ENCODE peak calls at places on chromosomes 12 and 14, in five cellular contexts. W, D, N, L and A are unnamed samples.

GRCh38 chr12:121860257-121860656 is 1.6 kb upstream of the HPD start:
- DNase-seq in W (no peak), D (no peak), N (no peak), L (no peak), A (no peak)

GRCh38 chr12:41336041-41336552 is 148.0 kb downstream of the PDZRN4 start:
- DNase-seq in W (no peak), D (no peak), N (no peak), L (no peak), A (no peak)

GRCh38 chr14:92847220-92848148 is 53.4 kb downstream of the GOLGA5 start:
- DNase-seq in W (no peak), D (no peak), N (no peak), L (no peak), A (no peak)

GRCh38 chr12:19234991-19235876 is 105.7 kb downstream of the PLEKHA5 start:
- DNase-seq in W (no peak), D (no peak), N (no peak), L (no peak), A (no peak)

GRCh38 chr12:30643366-30643765 is 52.3 kb downstream of the IPO8 start:
- DNase-seq in W (no peak), D (no peak), N (no peak), L (no peak), A (no peak)

GRCh38 chr14:44880791-44881190 is 81.0 kb downstream of the KLHL28 start:
- DNase-seq in W (no peak), D (no peak), N (no peak), L (no peak), A (no peak)

GRCh38 chr12:102950107-102950949 is 7.1 kb upstream of the ASCL1 start:
- DNase-seq in W (peak), D (peak), N (no peak), L (peak), A (no peak)

GRCh38 chr14:32007755-32008374 is 69.2 kb upstream of the ARHGAP5 start:
- DNase-seq in W (no peak), D (no peak), N (no peak), L (no peak), A (no peak)

GRCh38 chr12:111426341-111427185 is 20.8 kb downstream of the SH2B3 start:
- DNase-seq in W (no peak), D (no peak), N (no peak), L (no peak), A (no peak)

GRCh38 chr12:101857043-101857558 is 20.3 kb upstream of the DRAM1 start:
- DNase-seq in W (no peak), D (peak), N (no peak), L (no peak), A (no peak)

GRCh38 chr14:50804181-50804721 is 26.7 kb downstream of the NIN start:
- DNase-seq in W (no peak), D (no peak), N (no peak), L (no peak), A (no peak)

GRCh38 chr12:88472248-88472647 is 108.0 kb downstream of the KITLG start:
- DNase-seq in W (no peak), D (no peak), N (no peak), L (no peak), A (no peak)

GRCh38 chr12:66571361-66571760 is 107.5 kb downstream of the GRIP1 start:
- DNase-seq in W (no peak), D (no peak), N (no peak), L (no peak), A (no peak)

GRCh38 chr14:100375273-100375962 is 52.3 kb downstream of the SLC25A47 start:
- DNase-seq in W (peak), D (peak), N (peak), L (no peak), A (peak)

GRCh38 chr14:95993768-95994592 is 45.2 kb upstream of the C14orf132 start:
- DNase-seq in W (peak), D (no peak), N (no peak), L (peak), A (peak)

GRCh38 chr14:38605193-38606114 is 349.6 kb upstream of the CLEC14A start:
- DNase-seq in W (no peak), D (no peak), N (no peak), L (no peak), A (no peak)
- TF ChIP-seq CTCF in W (no peak), D (no peak), N (no peak), L (peak), A (no peak)

DNA sequence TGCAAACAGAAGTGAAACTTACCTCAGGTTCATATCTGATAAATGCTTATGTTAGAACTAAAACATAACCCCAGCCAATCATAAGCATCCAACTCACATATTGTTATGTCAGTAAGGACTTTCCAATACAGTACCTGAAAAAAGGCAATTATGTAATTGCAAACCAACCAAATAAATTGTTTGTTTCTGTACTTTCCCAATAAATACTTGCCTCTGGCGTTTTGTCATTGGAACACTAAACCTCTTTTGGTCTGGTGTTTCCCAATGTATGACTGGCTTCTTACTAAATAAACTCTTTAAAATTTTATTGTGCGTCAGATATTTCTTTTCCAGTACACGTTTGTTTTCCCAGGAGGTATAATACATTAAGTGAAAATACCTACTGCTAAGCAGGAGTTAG is 6.7 kb upstream of the PTPRB start:
- DNase-seq in W (no peak), D (no peak), N (no peak), L (no peak), A (no peak)
- TF ChIP-seq CTCF in W (no peak), D (no peak), N (no peak), L (no peak), A (no peak)

GRCh38 chr12:51913071-51914033 is 6.0 kb downstream of the ACVRL1 start:
- DNase-seq in W (no peak), D (no peak), N (no peak), L (no peak), A (no peak)
- TF ChIP-seq CTCF in W (no peak), D (no peak), N (no peak), L (peak), A (no peak)

GRCh38 chr12:116434155-116435065 is 124.8 kb upstream of the MAP1LC3B2 start:
- DNase-seq in W (no peak), D (no peak), N (peak), L (no peak), A (no peak)

GRCh38 chr12:116435984-116436383 is 123.2 kb upstream of the MAP1LC3B2 start:
- DNase-seq in W (no peak), D (no peak), N (no peak), L (no peak), A (no peak)

GRCh38 chr12:116431677-116432300 is 127.4 kb upstream of the MAP1LC3B2 start:
- DNase-seq in W (no peak), D (no peak), N (no peak), L (no peak), A (no peak)

GRCh38 chr12:116430911-116431565 is 128.1 kb upstream of the MAP1LC3B2 start:
- DNase-seq in W (no peak), D (no peak), N (no peak), L (no peak), A (no peak)

DNA sequence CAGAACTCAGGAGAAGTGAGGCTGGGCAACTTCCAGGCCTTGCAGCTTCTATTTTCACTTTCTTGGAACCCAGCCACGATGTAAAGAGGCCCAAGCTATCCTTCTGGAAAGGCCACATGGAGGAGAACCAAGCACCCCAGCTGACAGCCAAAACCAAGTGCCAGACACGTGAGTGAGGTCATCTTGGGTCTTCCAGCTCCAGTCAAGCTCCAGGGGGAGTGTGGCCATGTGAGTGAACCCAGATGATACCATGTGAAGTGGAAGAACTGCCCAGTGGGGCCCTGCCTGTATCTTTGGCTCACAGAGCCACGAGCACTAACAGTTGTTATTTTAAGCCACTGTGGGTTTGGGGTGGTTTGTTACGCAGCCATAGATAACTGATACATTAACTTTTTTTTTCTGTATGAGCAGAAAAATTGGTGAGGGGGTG is 126.8 kb upstream of the MAP1LC3B2 start:
- DNase-seq in W (no peak), D (no peak), N (peak), L (no peak), A (no peak)
- TF ChIP-seq CTCF in W (no peak), D (no peak), N (no peak), L (no peak), A (no peak)

GRCh38 chr14:54815531-54815930 is 87.1 kb downstream of the GCH1 start:
- DNase-seq in W (no peak), D (no peak), N (no peak), L (no peak), A (no peak)

GRCh38 chr14:54815016-54815415 is 87.6 kb downstream of the GCH1 start:
- DNase-seq in W (no peak), D (no peak), N (no peak), L (no peak), A (no peak)

GRCh38 chr14:54812661-54813060 is 90.0 kb downstream of the GCH1 start:
- DNase-seq in W (no peak), D (no peak), N (no peak), L (no peak), A (no peak)

GRCh38 chr14:54813081-54813480 is 89.5 kb downstream of the GCH1 start:
- DNase-seq in W (no peak), D (no peak), N (no peak), L (no peak), A (no peak)

DNA sequence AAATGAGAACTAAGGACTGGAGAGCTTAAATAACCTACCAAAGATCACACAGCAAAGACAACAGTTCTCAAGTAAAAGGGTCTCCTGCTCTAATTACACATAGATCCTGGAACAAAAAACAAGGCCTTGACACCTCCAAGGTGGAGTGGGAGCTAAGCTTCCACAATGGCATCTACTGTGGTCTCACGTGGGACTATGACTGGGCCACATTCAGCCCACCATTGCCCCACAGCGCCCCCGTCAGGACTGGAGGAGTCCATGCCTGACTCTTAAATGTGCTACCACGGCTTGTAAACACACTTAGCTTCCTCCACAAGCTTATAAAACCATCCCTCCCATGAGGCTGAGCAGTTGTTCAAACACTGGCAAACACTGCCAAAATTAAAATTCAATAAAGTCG is 88.5 kb downstream of the GCH1 start:
- DNase-seq in W (no peak), D (no peak), N (no peak), L (no peak), A (no peak)
- TF ChIP-seq CTCF in W (no peak), D (peak), N (no peak), L (peak), A (peak)